ENCODE peak calls at places on chromosomes 11 and 22, in six cellular contexts. D is lower lobe of right lung, O is fibroblast of the aortic adventitia, K is Calu3, V is chondrocyte, T is colonic mucosa. Q is an unnamed sample.

GRCh38 chr11:104093426-104094280 is 57.2 kb downstream of the DDI1 start:
- DNase-seq in D (no peak), O (peak), K (no peak), V (no peak), T (no peak), Q (no peak)

GRCh38 chr11:47264119-47264915 is 5.6 kb upstream of the MADD start:
- DNase-seq in D (peak), O (peak), K (no peak), V (peak), T (no peak), Q (no peak)

GRCh38 chr11:61534025-61534900 is 25.7 kb downstream of the LRRC10B start:
- DNase-seq in D (no peak), O (no peak), K (no peak), V (no peak), T (peak), Q (no peak)

GRCh38 chr11:17846852-17847453 is 112.4 kb downstream of the KCNC1 start:
- DNase-seq in D (no peak), O (peak), K (peak), V (no peak), T (no peak), Q (no peak)

GRCh38 chr11:77387701-77388100 is 86.2 kb downstream of the PAK1 start:
- DNase-seq in D (no peak), O (no peak), K (no peak), V (no peak), T (no peak), Q (no peak)

GRCh38 chr11:44563716-44564115 is 1.7 kb upstream of the CD82 start:
- DNase-seq in D (no peak), O (peak), K (no peak), V (no peak), T (no peak), Q (peak)

GRCh38 chr11:95641506-95641905 is 148.1 kb downstream of the FAM76B start:
- DNase-seq in D (peak), O (peak), K (no peak), V (no peak), T (no peak), Q (no peak)

GRCh38 chr22:22941831-22942510 is 54.4 kb downstream of the IGLL5 start:
- DNase-seq in D (no peak), O (no peak), K (no peak), V (no peak), T (peak), Q (no peak)

GRCh38 chr22:46726066-46726985 is 11.7 kb downstream of the CERK start:
- DNase-seq in D (no peak), O (no peak), K (no peak), V (no peak), T (no peak), Q (no peak)

GRCh38 chr11:79940976-79941735 is 500.3 kb upstream of the TENM4 start:
- DNase-seq in D (no peak), O (peak), K (no peak), V (no peak), T (no peak), Q (peak)

GRCh38 chr11:107357877-107358276 is 99.7 kb downstream of the CWF19L2 start:
- DNase-seq in D (no peak), O (no peak), K (no peak), V (no peak), T (no peak), Q (no peak)

GRCh38 chr22:37189011-37189466 is 992 bp upstream of the C1QTNF6 start:
- DNase-seq in D (no peak), O (peak), K (peak), V (no peak), T (no peak), Q (no peak)

GRCh38 chr11:64580387-64580786 is 10.6 kb upstream of the SLC22A12 start:
- DNase-seq in D (peak), O (peak), K (no peak), V (peak), T (no peak), Q (no peak)

GRCh38 chr11:74390697-74391096 is 7.5 kb downstream of the PGM2L1 start:
- DNase-seq in D (no peak), O (no peak), K (no peak), V (no peak), T (no peak), Q (no peak)

GRCh38 chr11:100816823-100817222 is 129.7 kb downstream of the ARHGAP42 start:
- DNase-seq in D (no peak), O (peak), K (no peak), V (no peak), T (no peak), Q (no peak)

GRCh38 chr11:79458712-79459111 is 17.9 kb upstream of the TENM4 start:
- DNase-seq in D (no peak), O (no peak), K (no peak), V (no peak), T (no peak), Q (no peak)

GRCh38 chr11:30046211-30046945 is 29.5 kb upstream of the KCNA4 start:
- DNase-seq in D (no peak), O (no peak), K (no peak), V (no peak), T (no peak), Q (no peak)

GRCh38 chr22:17369553-17370035 is 334 bp downstream of the CECR2 start:
- DNase-seq in D (peak), O (no peak), K (no peak), V (no peak), T (no peak), Q (no peak)

GRCh38 chr22:41286639-41287091 is 678 bp upstream of the RANGAP1 start:
- DNase-seq in D (no peak), O (peak), K (peak), V (no peak), T (no peak), Q (no peak)

GRCh38 chr11:12213920-12214319 is 103.5 kb downstream of the MICAL2 start:
- DNase-seq in D (no peak), O (peak), K (no peak), V (no peak), T (no peak), Q (peak)

GRCh38 chr22:42425989-42426355 is 6.2 kb downstream of the NFAM1 start:
- DNase-seq in D (no peak), O (no peak), K (no peak), V (no peak), T (no peak), Q (no peak)

GRCh38 chr22:29524440-29525191 is 28.9 kb downstream of the THOC5 start:
- DNase-seq in D (no peak), O (peak), K (peak), V (peak), T (peak), Q (peak)

GRCh38 chr22:44314425-44315067 is 1.8 kb upstream of the SHISAL1 start:
- DNase-seq in D (no peak), O (no peak), K (no peak), V (no peak), T (no peak), Q (no peak)

GRCh38 chr11:114617157-114618124 is 21.9 kb upstream of the NXPE4 start:
- DNase-seq in D (no peak), O (no peak), K (no peak), V (no peak), T (peak), Q (no peak)

GRCh38 chr11:129376658-129377341 is 1.2 kb downstream of the BARX2 start:
- DNase-seq in D (no peak), O (no peak), K (no peak), V (no peak), T (no peak), Q (no peak)

GRCh38 chr22:40414306-40414705 is 43.9 kb downstream of the SGSM3 start:
- DNase-seq in D (no peak), O (peak), K (no peak), V (no peak), T (no peak), Q (no peak)

GRCh38 chr11:9396752-9397151 is 12.3 kb downstream of the IPO7 start:
- DNase-seq in D (no peak), O (no peak), K (no peak), V (no peak), T (no peak), Q (no peak)

GRCh38 chr11:73239111-73239521 is 21.0 kb downstream of the P2RY2 start:
- DNase-seq in D (no peak), O (no peak), K (no peak), V (no peak), T (no peak), Q (no peak)

GRCh38 chr22:22515890-22516289 is 4.2 kb downstream of the ZNF280A start:
- DNase-seq in D (no peak), O (no peak), K (no peak), V (no peak), T (no peak), Q (no peak)

GRCh38 chr11:22633354-22633902 is 7.8 kb upstream of the FANCF start:
- DNase-seq in D (no peak), O (no peak), K (no peak), V (no peak), T (no peak), Q (no peak)
- TF ChIP-seq CTCF in D (no peak), O (no peak), K (peak), V (peak), T (no peak), Q (peak)

GRCh38 chr11:1918436-1919315 is 827 bp upstream of the TNNT3 start:
- DNase-seq in D (no peak), O (no peak), K (no peak), V (peak), T (no peak), Q (no peak)
- TF ChIP-seq CTCF in D (no peak), O (no peak), K (no peak), V (peak), T (no peak), Q (no peak)

DNA sequence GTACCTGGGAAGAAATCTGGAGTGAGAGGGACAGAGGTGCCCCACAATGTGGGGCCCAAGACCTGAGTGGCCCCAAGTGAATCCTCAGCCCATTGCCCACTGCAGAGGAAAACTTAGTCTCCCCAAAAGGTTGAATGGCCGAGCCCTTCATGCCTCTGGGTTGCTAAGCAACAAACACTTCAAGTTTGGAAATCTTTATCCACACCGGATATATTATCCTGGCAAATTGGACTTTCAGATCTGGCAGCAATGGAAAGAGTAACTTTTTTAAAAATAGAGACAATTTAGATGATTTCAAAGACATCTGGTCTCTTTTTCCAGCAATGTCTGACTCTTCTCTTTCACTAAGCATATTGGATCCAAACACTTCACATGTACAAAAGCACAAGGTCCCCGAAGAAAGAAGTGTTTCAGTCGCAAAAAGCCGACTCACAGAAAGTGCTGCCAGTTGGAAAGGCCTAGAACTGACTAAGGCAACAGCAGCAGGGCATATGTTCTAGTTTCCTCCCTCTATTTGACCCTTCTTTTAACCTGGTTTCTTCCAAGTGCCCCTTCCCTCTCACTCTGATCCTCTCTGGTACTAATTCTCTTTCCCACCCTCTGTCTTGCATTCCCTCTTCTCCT is 505.2 kb downstream of the SOX6 start:
- DNase-seq in D (no peak), O (peak), K (no peak), V (no peak), T (no peak), Q (no peak)
- TF ChIP-seq CTCF in D (no peak), O (no peak), K (no peak), V (no peak), T (no peak), Q (no peak)

DNA sequence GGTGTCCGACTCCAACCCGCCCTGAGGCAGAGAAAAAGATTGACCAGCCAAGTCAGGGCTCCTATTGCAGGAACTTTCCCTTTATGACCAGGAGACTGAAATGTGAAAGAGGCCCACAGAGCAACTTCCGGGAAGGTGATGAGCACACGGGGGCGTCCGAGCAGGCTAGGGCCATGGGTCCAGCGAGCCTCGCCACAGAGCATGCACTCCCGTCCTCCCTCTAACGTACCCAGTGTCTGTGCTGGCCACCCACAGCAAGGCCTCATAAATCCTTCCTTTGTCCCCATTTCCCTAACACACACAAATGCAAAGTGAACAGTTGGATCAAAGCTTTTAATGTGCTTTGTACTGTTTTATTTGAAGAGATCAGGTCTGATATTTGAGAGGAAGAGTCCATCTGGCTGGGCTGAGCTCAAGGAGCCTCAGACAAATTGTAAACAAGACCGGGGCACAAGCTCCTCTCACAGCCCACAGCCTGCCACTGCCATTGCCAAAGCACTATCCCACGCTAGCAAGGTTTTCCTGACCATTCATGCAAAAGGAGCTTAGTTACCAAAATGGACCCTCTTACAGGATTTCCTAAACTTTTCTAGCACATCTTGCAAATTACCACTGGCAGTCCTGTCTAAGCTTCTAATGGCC is 44.2 kb downstream of the BLID start:
- DNase-seq in D (no peak), O (no peak), K (no peak), V (no peak), T (no peak), Q (no peak)
- TF ChIP-seq CTCF in D (no peak), O (no peak), K (no peak), V (no peak), T (no peak), Q (no peak)

GRCh38 chr11:118956847-118957469 is 860 bp downstream of the UPK2 start:
- DNase-seq in D (no peak), O (no peak), K (no peak), V (no peak), T (no peak), Q (no peak)
- TF ChIP-seq CTCF in D (peak), O (no peak), K (no peak), V (peak), T (no peak), Q (peak)

GRCh38 chr11:19735512-19735911 is 22.9 kb downstream of the NAV2 start:
- DNase-seq in D (no peak), O (peak), K (no peak), V (no peak), T (no peak), Q (peak)
- TF ChIP-seq CTCF in D (no peak), O (peak), K (no peak), V (peak), T (no peak), Q (peak)

DNA sequence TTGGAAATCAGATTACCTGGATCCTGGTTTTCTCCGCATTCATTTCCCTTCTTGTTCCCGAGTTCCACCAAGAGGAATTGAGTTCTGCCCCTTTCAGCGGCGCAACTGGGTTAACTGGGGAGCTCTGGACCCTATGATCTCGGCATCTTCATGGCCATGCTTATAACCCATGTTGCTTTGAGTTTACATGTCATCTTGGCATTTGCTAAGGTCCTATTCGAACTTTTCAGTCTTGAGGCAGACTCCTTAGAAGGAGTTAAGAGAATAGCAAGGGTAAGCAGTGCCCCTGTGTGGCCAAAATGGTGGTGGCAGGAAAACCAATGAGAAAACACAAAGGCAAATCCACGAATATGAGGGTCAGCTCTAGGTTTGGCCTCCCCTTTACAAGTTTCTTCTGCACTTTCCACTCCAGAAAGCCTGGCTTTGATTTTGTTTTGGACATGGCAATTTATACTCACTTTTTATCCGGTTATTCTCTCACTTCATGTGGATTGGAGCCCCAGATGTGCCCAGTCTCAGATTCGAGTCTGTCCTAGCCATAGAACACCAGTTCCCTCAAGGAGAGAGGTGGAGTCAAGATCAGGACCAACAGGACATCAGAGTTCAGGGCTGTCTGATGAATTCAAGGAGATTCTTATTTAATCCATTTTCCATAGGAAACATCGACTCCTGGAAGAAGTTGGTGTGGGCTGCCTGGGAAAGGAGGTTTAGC is 55.3 kb upstream of the FBXO3 start:
- DNase-seq in D (no peak), O (peak), K (peak), V (no peak), T (peak), Q (peak)
- TF ChIP-seq CTCF in D (peak), O (peak), K (peak), V (peak), T (peak), Q (peak)